ENCODE peak calls at places on chromosomes 1 and 21, in five cellular contexts. H is hepatocyte, G is HCT116, X is K562, V is PC-3. P is an unnamed sample.

GRCh38 chr1:153888518-153888917 is 34.3 kb downstream of the GATAD2B start:
- DNase-seq in H (no peak), G (no peak), X (peak), V (no peak), P (no peak)

GRCh38 chr1:55233149-55233777 is 18.1 kb upstream of the USP24 start:
- DNase-seq in H (peak), G (no peak), X (no peak), V (peak), P (no peak)

GRCh38 chr1:199948587-199949280 is 78.8 kb upstream of the NR5A2 start:
- DNase-seq in H (no peak), G (peak), X (no peak), V (peak), P (peak)

GRCh38 chr1:155261401-155261887 is 716 bp downstream of the SCAMP3 start:
- DNase-seq in H (no peak), G (no peak), X (no peak), V (no peak), P (no peak)

GRCh38 chr21:44299085-44299457 is 782 bp upstream of the PFKL start:
- DNase-seq in H (no peak), G (no peak), X (no peak), V (peak), P (no peak)

GRCh38 chr1:86750530-86750929 is 46.2 kb downstream of the SH3GLB1 start:
- DNase-seq in H (no peak), G (no peak), X (no peak), V (no peak), P (no peak)

GRCh38 chr1:201217146-201217545 is 26.5 kb downstream of the IGFN1 start:
- DNase-seq in H (no peak), G (no peak), X (no peak), V (no peak), P (no peak)

GRCh38 chr1:20470174-20470573 is 15.8 kb downstream of the CAMK2N1 start:
- DNase-seq in H (no peak), G (no peak), X (no peak), V (peak), P (no peak)

DNA sequence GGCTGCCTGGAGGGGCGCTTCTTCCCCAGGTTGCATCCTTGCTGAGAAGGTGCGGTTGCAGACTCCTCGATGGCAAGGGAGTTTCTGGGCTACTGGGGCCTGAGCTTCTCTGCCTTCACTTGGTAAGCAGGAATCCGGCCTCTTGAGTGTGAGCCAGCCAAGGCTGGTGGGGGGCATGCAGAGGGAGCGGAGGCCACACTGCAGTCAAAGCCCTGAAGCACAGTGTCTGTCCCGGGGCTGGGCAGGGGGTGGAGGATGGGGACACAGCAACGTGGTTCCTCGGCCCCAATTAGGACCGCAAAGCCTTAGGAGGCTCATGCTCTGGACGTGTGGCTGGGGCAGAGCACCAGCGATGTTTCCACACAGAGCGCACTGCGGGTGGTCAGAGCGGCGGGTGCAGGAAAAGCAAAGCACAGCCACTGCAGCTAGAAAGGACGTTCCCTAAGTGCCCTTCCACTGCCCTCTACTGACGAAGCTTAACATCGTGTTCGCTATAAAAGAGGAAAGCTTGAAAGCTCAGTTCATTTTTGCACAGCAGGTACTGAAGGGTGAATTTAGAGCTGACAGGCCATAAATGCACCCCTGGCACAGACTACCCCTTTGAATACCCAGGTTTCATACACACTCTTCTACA is 60.7 kb upstream of the COG2 start:
- DNase-seq in H (no peak), G (no peak), X (peak), V (peak), P (no peak)
- TF ChIP-seq CTCF in H (no peak), G (peak), X (peak), V (peak), P (no peak)

GRCh38 chr1:226942392-226942791 is 2.3 kb downstream of the COQ8A start:
- DNase-seq in H (no peak), G (no peak), X (no peak), V (no peak), P (no peak)

GRCh38 chr1:226939439-226940028 is 560 bp upstream of the COQ8A start:
- DNase-seq in H (peak), G (no peak), X (no peak), V (peak), P (no peak)

GRCh38 chr1:226940029-226940805 is at the start of gene COQ8A:
- DNase-seq in H (peak), G (peak), X (peak), V (peak), P (peak)

GRCh38 chr1:226938903-226939438 is 1.1 kb upstream of the COQ8A start:
- DNase-seq in H (peak), G (no peak), X (peak), V (peak), P (no peak)

DNA sequence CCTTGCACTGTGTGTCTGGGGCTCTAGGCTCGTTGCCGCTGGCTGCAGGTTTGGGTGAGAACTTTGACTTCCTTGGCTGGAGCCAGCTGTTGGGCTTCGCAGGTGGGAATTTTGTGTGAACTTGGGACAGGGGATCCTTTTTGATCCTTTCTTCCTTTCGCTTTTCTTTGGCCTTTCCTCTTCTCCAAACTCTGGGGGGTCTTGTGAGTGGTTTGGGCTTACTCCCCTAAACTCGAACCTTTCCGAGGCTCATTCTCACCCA is 643 bp downstream of the COQ8A start:
- DNase-seq in H (no peak), G (no peak), X (no peak), V (no peak), P (no peak)
- TF ChIP-seq EZH2 in H (no peak), G (no peak), X (no peak), V (no peak), P (no peak)

GRCh38 chr1:206635080-206635982 is at the start of gene DYRK3:
- DNase-seq in H (peak), G (peak), X (peak), V (peak), P (peak)
- TF ChIP-seq CTCF in H (no peak), G (no peak), X (peak), V (no peak), P (no peak)

GRCh38 chr1:205375816-205376545 is 19.3 kb upstream of the KLHDC8A start:
- DNase-seq in H (peak), G (peak), X (peak), V (peak), P (no peak)

GRCh38 chr1:205376739-205377138 is 20.0 kb upstream of the KLHDC8A start:
- DNase-seq in H (no peak), G (peak), X (no peak), V (peak), P (no peak)

GRCh38 chr1:205374205-205375078 is 17.7 kb upstream of the KLHDC8A start:
- DNase-seq in H (peak), G (peak), X (no peak), V (peak), P (no peak)

GRCh38 chr1:205379056-205379455 is 22.3 kb upstream of the KLHDC8A start:
- DNase-seq in H (no peak), G (no peak), X (no peak), V (no peak), P (no peak)

DNA sequence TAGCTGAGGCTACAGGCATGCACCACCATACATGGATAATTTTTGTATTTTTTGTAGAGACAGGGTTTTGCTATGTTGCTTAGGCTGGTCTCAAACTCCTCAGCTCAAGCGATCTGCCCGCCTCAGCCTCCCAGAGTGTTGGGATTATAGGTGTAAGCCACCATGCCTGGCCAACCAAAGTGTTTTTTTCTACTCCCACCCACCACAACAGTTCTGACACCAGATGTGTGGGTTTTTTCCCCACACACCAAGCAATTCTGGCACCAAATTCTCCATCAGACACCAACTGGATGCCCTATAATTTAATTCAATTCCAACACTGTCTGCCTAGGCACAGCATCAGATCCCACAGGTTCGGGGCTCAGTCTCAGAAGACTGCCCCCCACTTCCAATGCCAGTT is 20.6 kb upstream of the KLHDC8A start:
- DNase-seq in H (no peak), G (no peak), X (no peak), V (no peak), P (no peak)
- TF ChIP-seq EZH2 in H (no peak), G (no peak), X (no peak), V (no peak), P (no peak)

GRCh38 chr1:231326248-231326647 is 11.4 kb downstream of the EXOC8 start:
- DNase-seq in H (no peak), G (no peak), X (no peak), V (no peak), P (no peak)

GRCh38 chr1:231319080-231319479 is 18.6 kb downstream of the EXOC8 start:
- DNase-seq in H (no peak), G (no peak), X (no peak), V (no peak), P (no peak)

GRCh38 chr1:231318568-231318967 is 19.1 kb downstream of the EXOC8 start:
- DNase-seq in H (no peak), G (no peak), X (no peak), V (no peak), P (no peak)

GRCh38 chr1:231324660-231325059 is 13.0 kb downstream of the EXOC8 start:
- DNase-seq in H (no peak), G (no peak), X (no peak), V (no peak), P (no peak)

GRCh38 chr1:231322880-231323530 is 14.6 kb downstream of the EXOC8 start:
- DNase-seq in H (no peak), G (no peak), X (no peak), V (no peak), P (no peak)
- TF ChIP-seq CTCF in H (no peak), G (peak), X (peak), V (no peak), P (no peak)

DNA sequence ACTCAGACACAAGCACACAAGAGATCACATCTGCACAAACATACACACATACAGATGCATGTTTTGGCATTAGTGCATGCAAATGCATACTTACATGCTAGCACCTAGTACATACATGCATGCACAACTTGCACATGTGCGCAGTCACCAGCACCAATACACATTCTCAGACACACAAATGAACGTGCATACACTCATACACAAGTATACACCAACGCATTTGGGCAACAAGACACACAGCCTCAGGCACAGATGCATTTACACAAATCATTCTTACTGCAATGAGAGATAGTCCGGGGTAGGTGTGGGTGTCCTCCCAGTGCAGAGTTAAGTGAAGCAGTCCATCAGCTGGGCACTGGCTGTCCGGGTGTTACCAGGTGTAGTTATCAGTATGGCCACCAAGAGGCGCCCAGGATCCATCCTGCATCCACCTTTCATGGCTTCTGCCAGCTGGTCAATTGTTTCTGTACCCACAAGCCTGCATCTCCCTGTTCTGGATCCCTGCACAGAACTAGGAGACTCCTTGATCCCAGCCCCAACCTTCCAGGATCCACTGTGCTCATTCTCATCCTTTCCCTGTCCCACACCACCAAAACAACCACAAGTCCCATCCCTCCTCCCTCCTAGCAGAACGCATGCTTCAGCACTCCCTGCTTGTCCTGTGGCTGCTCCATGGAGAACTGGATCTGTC is 27.4 kb upstream of the FOXE3 start:
- DNase-seq in H (peak), G (peak), X (peak), V (peak), P (no peak)
- TF ChIP-seq EZH2 in H (no peak), G (no peak), X (no peak), V (no peak), P (peak)

GRCh38 chr1:6280761-6281451 is 20.0 kb upstream of the GPR153 start:
- DNase-seq in H (no peak), G (no peak), X (peak), V (no peak), P (no peak)
- TF ChIP-seq CTCF in H (no peak), G (peak), X (peak), V (peak), P (no peak)

DNA sequence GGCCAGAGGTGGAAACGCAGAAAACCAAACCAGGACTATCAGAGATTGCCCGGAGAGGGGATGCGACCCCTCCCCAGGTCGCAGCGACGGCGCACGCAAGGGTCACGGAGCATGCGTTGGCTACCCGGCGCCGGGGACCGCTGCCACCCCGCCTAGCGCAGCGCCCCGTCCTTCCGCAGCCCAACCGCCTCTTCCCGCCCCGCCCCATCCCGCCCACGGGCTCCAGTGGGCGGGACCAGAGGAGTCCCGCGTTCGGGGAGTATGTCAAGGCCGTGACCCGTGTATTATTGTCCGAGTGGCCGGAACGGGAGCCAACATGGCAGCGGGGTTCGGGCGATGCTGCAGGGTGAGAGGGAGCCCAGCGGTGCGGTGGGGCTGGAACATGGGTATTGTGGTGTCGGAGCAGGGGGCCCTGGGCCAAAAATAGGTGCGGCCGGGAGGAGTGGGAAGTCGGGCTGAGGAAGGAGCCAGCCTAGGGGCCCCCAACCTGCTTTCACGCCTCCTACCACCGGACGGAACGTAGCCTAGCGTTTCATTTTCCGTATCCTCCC is at the start of gene ACADM:
- DNase-seq in H (peak), G (peak), X (peak), V (peak), P (no peak)
- TF ChIP-seq EZH2 in H (no peak), G (no peak), X (no peak), V (no peak), P (no peak)

GRCh38 chr1:91768786-91769697 is 116.9 kb downstream of the TGFBR3 start:
- DNase-seq in H (no peak), G (no peak), X (peak), V (peak), P (no peak)
- TF ChIP-seq CTCF in H (no peak), G (no peak), X (no peak), V (no peak), P (no peak)

DNA sequence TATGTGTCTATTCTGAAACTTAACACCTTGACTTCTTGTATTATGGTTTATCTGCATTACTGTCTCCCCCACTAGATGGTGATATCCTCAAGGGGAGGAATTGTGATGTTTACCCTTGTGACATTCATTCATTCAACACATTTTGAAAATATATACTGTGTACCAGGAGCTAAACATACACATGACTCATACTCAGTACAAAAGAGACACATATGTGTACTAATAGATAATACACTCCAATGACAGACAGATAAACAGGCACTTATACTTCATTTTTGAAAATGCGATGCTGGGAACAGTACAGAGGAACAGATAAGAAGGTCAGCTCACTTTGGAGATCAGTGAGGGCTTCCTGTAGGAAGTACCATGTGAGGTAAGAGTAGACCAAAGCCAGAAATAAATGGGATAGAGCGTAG is 8.9 kb upstream of the RAB3GAP2 start:
- DNase-seq in H (peak), G (peak), X (peak), V (peak), P (no peak)
- TF ChIP-seq EZH2 in H (no peak), G (no peak), X (no peak), V (no peak), P (no peak)

P was measured in keratinocyte.